ENCODE peak calls at places on chromosomes 4 and X, in six cellular contexts. R, X, T, U, H and L are unnamed samples.

GRCh38 chr4:165410214-165410613 is 31.4 kb downstream of the CPE start:
- DNase-seq in R (no peak), X (no peak), T (no peak), U (no peak), H (no peak), L (no peak)

GRCh38 chr4:48100248-48100647 is 33.8 kb downstream of the TXK start:
- DNase-seq in R (no peak), X (no peak), T (no peak), U (no peak), H (no peak), L (no peak)

GRCh38 chr4:153432971-153433752 is 33.0 kb upstream of the TMEM131L start:
- DNase-seq in R (peak), X (peak), T (peak), U (peak), H (peak), L (no peak)

GRCh38 chrX:148133099-148133725 is 152.1 kb downstream of the FMR1NB start:
- DNase-seq in R (peak), X (no peak), T (no peak), U (no peak), H (no peak), L (no peak)

GRCh38 chr4:122045533-122045932 is 93.7 kb upstream of the TRPC3 start:
- DNase-seq in R (peak), X (no peak), T (no peak), U (no peak), H (peak), L (peak)

GRCh38 chr4:118936406-118936805 is 47.8 kb downstream of the SYNPO2 start:
- DNase-seq in R (no peak), X (no peak), T (no peak), U (no peak), H (no peak), L (no peak)

GRCh38 chrX:57134702-57135101 is 2.5 kb downstream of the SPIN2A start:
- DNase-seq in R (no peak), X (no peak), T (no peak), U (no peak), H (no peak), L (no peak)

GRCh38 chr4:10655968-10656367 is 28.6 kb downstream of the CLNK start:
- DNase-seq in R (peak), X (no peak), T (no peak), U (no peak), H (peak), L (no peak)

GRCh38 chr4:21512351-21512750 is 436.2 kb downstream of the KCNIP4 start:
- DNase-seq in R (peak), X (no peak), T (no peak), U (no peak), H (peak), L (peak)

GRCh38 chr4:33696066-33696465 is 2548.2 kb downstream of the ARAP2 start:
- DNase-seq in R (peak), X (no peak), T (no peak), U (no peak), H (no peak), L (no peak)

GRCh38 chr4:34323549-34324325 is 1920.6 kb downstream of the ARAP2 start:
- DNase-seq in R (peak), X (no peak), T (no peak), U (no peak), H (no peak), L (no peak)

GRCh38 chr4:47145630-47146029 is 114.3 kb downstream of the GABRB1 start:
- DNase-seq in R (peak), X (no peak), T (no peak), U (no peak), H (peak), L (peak)

GRCh38 chr4:185201983-185202962 is 1.5 kb downstream of the CFAP97 start:
- DNase-seq in R (peak), X (peak), T (no peak), U (no peak), H (peak), L (no peak)

GRCh38 chr4:159227378-159227777 is 124.5 kb downstream of the RAPGEF2 start:
- DNase-seq in R (peak), X (no peak), T (no peak), U (no peak), H (no peak), L (no peak)

GRCh38 chr4:1792158-1792831 is 798 bp upstream of the FGFR3 start:
- DNase-seq in R (no peak), X (no peak), T (no peak), U (no peak), H (no peak), L (no peak)

GRCh38 chr4:145663194-145663593 is 16.8 kb upstream of the C4orf51 start:
- DNase-seq in R (peak), X (no peak), T (no peak), U (no peak), H (no peak), L (no peak)

GRCh38 chr4:74531952-74532794 is 87.2 kb downstream of the AREG start:
- DNase-seq in R (peak), X (no peak), T (no peak), U (no peak), H (peak), L (peak)

GRCh38 chrX:40773809-40774208 is 38.5 kb upstream of the MED14 start:
- DNase-seq in R (peak), X (no peak), T (no peak), U (no peak), H (peak), L (peak)

GRCh38 chr4:61889117-61889516 is 689.0 kb downstream of the ADGRL3 start:
- DNase-seq in R (no peak), X (no peak), T (no peak), U (no peak), H (no peak), L (no peak)

GRCh38 chr4:11428161-11428700 is 463 bp downstream of the HS3ST1 start:
- DNase-seq in R (no peak), X (no peak), T (no peak), U (no peak), H (no peak), L (no peak)

GRCh38 chrX:110563276-110563675 is 204.6 kb downstream of the RTL9 start:
- DNase-seq in R (peak), X (no peak), T (no peak), U (no peak), H (peak), L (no peak)

GRCh38 chrX:115958687-115959359 is 211.7 kb upstream of the AGTR2 start:
- DNase-seq in R (no peak), X (no peak), T (no peak), U (no peak), H (no peak), L (no peak)

GRCh38 chr4:12729384-12729783 is 754.8 kb downstream of the RAB28 start:
- DNase-seq in R (peak), X (no peak), T (no peak), U (no peak), H (no peak), L (peak)

GRCh38 chr4:3419836-3420605 is 21.7 kb upstream of the HGFAC start:
- DNase-seq in R (no peak), X (no peak), T (no peak), U (no peak), H (no peak), L (no peak)

GRCh38 chr4:30837131-30837539 is 117.0 kb downstream of the PCDH7 start:
- DNase-seq in R (no peak), X (no peak), T (no peak), U (no peak), H (peak), L (peak)

GRCh38 chr4:123896446-123897071 is 500.0 kb downstream of the SPRY1 start:
- DNase-seq in R (peak), X (no peak), T (no peak), U (no peak), H (no peak), L (no peak)

GRCh38 chr4:153152453-153153338 is 51.5 kb upstream of the TRIM2 start:
- DNase-seq in R (peak), X (peak), T (no peak), U (peak), H (peak), L (no peak)

GRCh38 chr4:149113804-149114430 is 671.7 kb upstream of the NR3C2 start:
- DNase-seq in R (peak), X (no peak), T (no peak), U (no peak), H (peak), L (peak)

GRCh38 chr4:56099378-56099786 is 150.6 kb downstream of the CEP135 start:
- DNase-seq in R (peak), X (no peak), T (no peak), U (no peak), H (no peak), L (no peak)

GRCh38 chr4:95129708-95130343 is 372.1 kb downstream of the BMPR1B start:
- DNase-seq in R (peak), X (no peak), T (peak), U (no peak), H (peak), L (peak)

GRCh38 chrX:48573690-48574269 is 504 bp upstream of the RBM3 start:
- DNase-seq in R (no peak), X (no peak), T (peak), U (peak), H (peak), L (no peak)

GRCh38 chr4:122854860-122855259 is 28.2 kb downstream of the FGF2 start:
- DNase-seq in R (no peak), X (no peak), T (no peak), U (no peak), H (no peak), L (no peak)

GRCh38 chr4:85488416-85488815 is 13.5 kb downstream of the ARHGAP24 start:
- DNase-seq in R (no peak), X (no peak), T (no peak), U (no peak), H (no peak), L (no peak)

GRCh38 chr4:110108960-110109359 is 89.5 kb downstream of the ELOVL6 start:
- DNase-seq in R (no peak), X (no peak), T (no peak), U (no peak), H (no peak), L (no peak)

GRCh38 chr4:9762823-9763475 is 18.5 kb upstream of the DRD5 start:
- DNase-seq in R (peak), X (no peak), T (peak), U (peak), H (peak), L (peak)

GRCh38 chrX:106902684-106903083 is 457 bp downstream of the RIPPLY1 start:
- DNase-seq in R (no peak), X (no peak), T (no peak), U (no peak), H (no peak), L (no peak)

GRCh38 chr4:80446664-80447063 is 111.1 kb downstream of the CFAP299 start:
- DNase-seq in R (peak), X (no peak), T (no peak), U (no peak), H (no peak), L (peak)